ENCODE peak calls at places on chromosomes 6 and 20, in five cellular contexts. N, J, T, P and I are unnamed samples.

GRCh38 chr20:51958099-51958498 is 155.8 kb upstream of the SALL4 start:
- DNase-seq in J (no peak), N (no peak), P (no peak), T (no peak), I (no peak)

GRCh38 chr6:104860221-104860620 is 502 bp upstream of the HACE1 start:
- DNase-seq in J (no peak), T (no peak), P (no peak), N (no peak), I (no peak)

GRCh38 chr6:166958926-166959861 is 2.8 kb upstream of the RNASET2 start:
- DNase-seq in P (no peak), N (peak), T (no peak), J (no peak), I (no peak)

GRCh38 chr6:10384719-10385511 is 30.0 kb downstream of the TFAP2A start:
- DNase-seq in T (no peak), N (no peak), P (no peak), J (no peak), I (no peak)

GRCh38 chr20:38237381-38237780 is 23.2 kb downstream of the KIAA1755 start:
- DNase-seq in P (no peak), T (no peak), N (no peak), J (no peak), I (no peak)

GRCh38 chr6:159979136-159979874 is 10.4 kb downstream of the IGF2R start:
- DNase-seq in N (no peak), J (no peak), T (no peak), P (peak), I (no peak)

GRCh38 chr6:90183587-90184333 is 112.9 kb downstream of the BACH2 start:
- DNase-seq in P (no peak), T (no peak), N (no peak), J (no peak), I (no peak)

GRCh38 chr6:55841341-55841740 is 34.0 kb downstream of the BMP5 start:
- DNase-seq in N (no peak), J (no peak), T (no peak), P (no peak), I (no peak)

GRCh38 chr6:128491643-128492206 is 28.7 kb downstream of the PTPRK start:
- DNase-seq in T (no peak), N (no peak), P (peak), J (no peak), I (no peak)

GRCh38 chr6:10355115-10355702 is 59.7 kb downstream of the TFAP2A start:
- DNase-seq in P (no peak), J (no peak), N (no peak), T (no peak), I (no peak)

GRCh38 chr20:33233129-33233774 is 2.5 kb upstream of the BPIFA1 start:
- DNase-seq in N (no peak), J (no peak), T (no peak), P (no peak), I (no peak)

GRCh38 chr20:17881741-17882064 is 86.9 kb downstream of the SNX5 start:
- DNase-seq in T (no peak), P (no peak), J (no peak), N (no peak), I (no peak)

GRCh38 chr6:168017629-168018028 is 20.2 kb downstream of the KIF25 start:
- DNase-seq in N (no peak), P (no peak), T (no peak), J (no peak), I (no peak)

GRCh38 chr20:62653373-62653772 is 11.1 kb downstream of the SLCO4A1 start:
- DNase-seq in N (no peak), T (no peak), P (no peak), J (no peak), I (no peak)

GRCh38 chr6:134602123-134602522 is 284.2 kb upstream of the SGK1 start:
- DNase-seq in J (no peak), P (no peak), T (no peak), N (no peak), I (no peak)

GRCh38 chr6:33692760-33693158 is 18.7 kb downstream of the UQCC2 start:
- DNase-seq in P (peak), J (no peak), N (peak), T (no peak), I (no peak)

GRCh38 chr6:83429857-83430605 is 820 bp downstream of the ME1 start:
- DNase-seq in J (no peak), T (no peak), N (no peak), P (peak), I (peak)

GRCh38 chr6:106281661-106282060 is 43.9 kb downstream of the ATG5 start:
- DNase-seq in P (no peak), J (no peak), N (no peak), T (no peak), I (no peak)

DNA sequence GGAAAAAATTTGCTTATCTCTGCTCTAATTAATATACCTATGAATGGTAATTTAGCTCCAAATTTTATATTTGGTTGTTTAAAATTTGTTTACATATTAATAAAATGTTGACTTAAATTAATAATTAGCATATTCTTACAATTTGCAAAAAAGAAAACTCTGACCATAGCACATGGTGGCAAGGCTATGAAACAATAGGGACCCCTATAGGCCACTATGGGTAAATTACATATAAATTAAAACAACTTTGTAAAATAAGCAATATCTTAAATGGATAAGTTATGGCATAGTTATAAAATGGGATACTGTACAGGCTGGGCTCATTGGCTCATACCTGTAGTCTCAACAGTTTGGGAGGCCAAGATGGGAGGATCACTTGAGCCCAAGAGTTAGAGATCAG is 76.0 kb downstream of the MKKS start:
- DNase-seq in N (no peak), J (no peak), P (peak), T (no peak), I (no peak)
- TF ChIP-seq CTCF in N (no peak), J (peak), P (peak), T (peak), I (peak)

GRCh38 chr6:15245361-15246216 is at the start of gene JARID2:
- DNase-seq in N (peak), T (peak), J (peak), P (peak), I (peak)
- TF ChIP-seq CTCF in N (no peak), T (no peak), J (no peak), P (no peak), I (no peak)

DNA sequence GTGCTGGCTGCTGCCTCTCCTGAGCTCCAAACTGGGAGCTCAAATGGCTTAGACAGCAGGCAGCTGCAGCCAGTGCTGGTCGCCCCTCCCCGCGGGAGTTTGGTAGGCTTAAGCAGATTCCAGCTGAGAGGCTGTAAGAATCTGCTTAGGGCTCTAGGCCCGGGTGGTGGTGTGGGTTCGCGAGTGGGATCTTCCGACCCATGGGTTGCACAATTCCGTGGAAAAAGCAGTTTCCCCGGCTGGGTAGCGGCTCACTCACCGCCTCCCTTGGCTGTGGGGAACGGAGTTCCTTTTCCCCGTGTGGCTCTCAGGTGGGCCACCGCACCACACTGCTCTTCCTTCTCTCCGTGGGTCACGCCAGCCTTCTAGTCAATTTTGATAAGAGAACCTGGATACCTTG is 232.5 kb downstream of the PKHD1 start:
- DNase-seq in T (no peak), J (no peak), N (no peak), P (no peak), I (no peak)
- TF ChIP-seq CTCF in T (no peak), J (no peak), N (no peak), P (no peak), I (no peak)

GRCh38 chr6:144283781-144284473 is 1.2 kb upstream of the UTRN start:
- DNase-seq in T (no peak), P (peak), N (no peak), J (no peak), I (no peak)
- TF ChIP-seq CTCF in T (peak), P (peak), N (no peak), J (no peak), I (peak)

DNA sequence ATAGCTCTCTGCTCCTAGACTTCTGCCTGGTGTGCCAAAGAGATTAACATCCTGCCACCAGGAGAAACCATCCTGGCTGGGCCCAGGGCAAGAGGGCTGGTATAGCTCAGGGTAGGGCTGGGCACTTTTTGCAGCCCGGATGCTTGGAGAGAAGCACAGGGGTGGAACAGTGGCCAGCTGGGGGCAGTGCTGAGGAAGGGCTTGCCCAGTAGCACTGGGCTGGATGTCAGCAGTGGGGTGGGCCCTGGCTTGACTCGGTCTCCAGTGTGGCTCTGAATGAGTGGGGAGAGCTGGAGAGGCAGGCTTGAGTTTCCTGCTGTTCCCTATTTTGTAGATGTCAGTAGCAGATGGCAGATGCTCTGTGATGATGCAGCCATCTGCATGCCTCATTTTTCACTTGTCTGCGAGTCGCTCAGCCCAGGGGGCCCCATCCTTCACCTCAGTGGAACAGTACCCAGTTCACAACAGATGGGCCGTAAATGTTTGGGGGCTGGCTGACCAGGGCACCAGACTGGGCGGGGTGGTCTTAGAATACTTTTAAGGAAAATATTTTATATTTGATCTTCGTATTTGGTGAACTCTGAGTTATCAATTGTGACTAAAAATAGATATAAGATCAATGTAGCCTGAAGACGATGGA is 56.4 kb upstream of the TULP1 start:
- DNase-seq in P (no peak), J (no peak), N (no peak), T (no peak), I (peak)
- TF ChIP-seq CTCF in P (peak), J (peak), N (peak), T (peak), I (peak)

GRCh38 chr20:9068896-9069663 is at the start of gene PLCB4:
- DNase-seq in T (no peak), N (no peak), J (peak), P (peak), I (peak)

GRCh38 chr20:9070304-9070703 is 1.4 kb downstream of the PLCB4 start:
- DNase-seq in T (no peak), N (no peak), P (no peak), J (no peak), I (no peak)

GRCh38 chr20:9075264-9076095 is 6.6 kb downstream of the PLCB4 start:
- DNase-seq in P (no peak), J (no peak), N (no peak), T (no peak), I (no peak)

GRCh38 chr20:9072741-9073310 is 3.9 kb downstream of the PLCB4 start:
- DNase-seq in N (no peak), J (no peak), P (no peak), T (no peak), I (no peak)

DNA sequence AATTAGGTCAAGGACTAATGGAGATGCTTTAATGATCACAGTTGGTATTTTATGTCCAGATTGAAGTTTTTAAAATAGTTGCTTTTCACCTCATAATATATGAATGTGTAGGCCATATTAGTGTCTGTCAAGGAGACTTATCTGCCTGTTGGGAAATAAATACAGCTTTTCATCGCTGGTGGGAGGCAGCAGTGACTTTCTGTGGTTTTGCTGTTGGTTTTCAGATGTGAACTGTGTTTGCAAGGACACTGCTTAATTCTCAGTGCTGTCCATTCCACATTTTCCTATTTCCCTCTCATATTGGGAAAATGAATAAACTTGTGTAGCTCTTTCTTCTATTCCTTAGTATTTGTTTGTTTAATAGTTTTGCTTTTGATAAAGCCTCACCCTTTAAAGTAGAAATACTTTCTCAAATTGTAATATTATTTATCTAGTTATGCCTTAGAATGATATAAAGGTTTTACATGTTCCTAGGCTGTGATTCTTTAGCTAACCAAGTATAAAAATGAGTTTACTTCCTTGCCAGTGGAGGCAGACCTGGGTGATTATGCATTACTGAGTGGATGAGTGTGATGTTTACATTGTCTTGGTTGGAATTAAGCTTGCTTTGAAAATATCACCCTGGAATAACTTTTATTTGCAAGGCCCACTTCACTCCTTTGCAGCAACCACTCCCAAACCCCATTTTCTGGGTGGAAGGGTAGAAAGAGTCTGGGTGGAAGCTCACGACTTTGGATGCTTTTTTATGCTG is 3.3 kb downstream of the PLCB4 start:
- DNase-seq in P (peak), J (no peak), T (no peak), N (no peak), I (no peak)
- TF ChIP-seq CTCF in P (no peak), J (no peak), T (peak), N (no peak), I (no peak)